ENCODE peak calls at places on chromosomes 3 and 15, in four cellular contexts. Q is GM10248, C is cardiac fibroblast, G is NCI-H524 treated with DMSO at 0.1 percent for 48 hours. O is an unnamed sample.

GRCh38 chr15:98931001-98931400 is 76.6 kb downstream of the PGPEP1L start:
- DNase-seq in Q (no peak), C (no peak), G (no peak), O (no peak)

GRCh38 chr15:65323071-65323511 is 18.6 kb downstream of the RNU5B-1 start:
- DNase-seq in Q (no peak), C (peak), G (peak), O (no peak)

GRCh38 chr3:1087066-1087555 is 5.7 kb upstream of the CNTN6 start:
- DNase-seq in Q (no peak), C (peak), G (no peak), O (no peak)

GRCh38 chr15:101066501-101067408 is 147.6 kb downstream of the LRRK1 start:
- DNase-seq in Q (no peak), C (no peak), G (no peak), O (no peak)

GRCh38 chr15:85750319-85750806 is 44.4 kb downstream of the KLHL25 start:
- DNase-seq in Q (no peak), C (no peak), G (no peak), O (no peak)

GRCh38 chr3:184710870-184711365 is 946 bp downstream of the MAGEF1 start:
- DNase-seq in Q (peak), C (peak), G (no peak), O (peak)

GRCh38 chr3:156816091-156816793 is 9.9 kb upstream of the LEKR1 start:
- DNase-seq in Q (peak), C (peak), G (no peak), O (peak)

GRCh38 chr3:181718416-181718815 is 6.7 kb downstream of the SOX2 start:
- DNase-seq in Q (no peak), C (no peak), G (no peak), O (no peak)

GRCh38 chr3:126992216-126992615 is 9.3 kb downstream of the PLXNA1 start:
- DNase-seq in Q (no peak), C (no peak), G (no peak), O (no peak)